ENCODE peak calls at places on chromosomes 7 and 10, in six cellular contexts. B is iris pigment epithelial cell; Q is activated T-helper 1 cell treated with anti-CD3 and anti-CD28 coated beads, Interleukin-12 subunit alpha, Interleukin-12 subunit beta, Interleukin-2, Interleukin-4 antibody, amounts not matched to agents 30 ng/mL and 10 ng/mL and 1 ng/mL, durations not matched to agents 14 hours and 24 hours and 36 hours; X is Peyer's patch; O is fibroblast of lung; J is RPMI8226. M is an unnamed sample.

GRCh38 chr7:11319491-11320274 is 346.0 kb downstream of the PHF14 start:
- DNase-seq in B (peak; percentile 18), Q (no peak), X (no peak), O (peak; percentile 32), J (no peak), M (no peak)

GRCh38 chr10:78520737-78521430 is 487.2 kb downstream of the RPS24 start:
- DNase-seq in B (peak; percentile 29), Q (no peak), X (no peak), O (peak; percentile 62), J (no peak), M (no peak)

GRCh38 chr10:88473989-88474883 is 108.9 kb downstream of the RNLS start:
- DNase-seq in B (peak; percentile 47), Q (no peak), X (no peak), O (peak; percentile 27), J (no peak), M (no peak)

GRCh38 chr10:72567421-72567820 is 58.5 kb downstream of the MICU1 start:
- DNase-seq in B (no peak), Q (no peak), X (no peak), O (peak; percentile 64), J (no peak), M (no peak)

GRCh38 chr10:15712903-15713302 is 6.8 kb downstream of the ITGA8 start:
- DNase-seq in B (peak; percentile 27), Q (no peak), X (no peak), O (peak; percentile 15), J (no peak), M (no peak)

GRCh38 chr7:132466367-132466766 is 109.9 kb downstream of the PLXNA4 start:
- DNase-seq in B (no peak), Q (no peak), X (no peak), O (no peak), J (no peak), M (no peak)

GRCh38 chr10:121511943-121512342 is 86.3 kb downstream of the FGFR2 start:
- DNase-seq in B (no peak), Q (no peak), X (no peak), O (no peak), J (no peak), M (no peak)

GRCh38 chr7:35650751-35651150 is 44.2 kb downstream of the HERPUD2 start:
- DNase-seq in B (no peak), Q (no peak), X (no peak), O (no peak), J (no peak), M (no peak)

GRCh38 chr7:151631149-151631967 is 111.7 kb upstream of the RHEB start:
- DNase-seq in B (peak; percentile 41), Q (no peak), X (no peak), O (peak; percentile 39), J (peak; percentile 54), M (no peak)

GRCh38 chr10:112307631-112308502 is 24.7 kb downstream of the TECTB start:
- DNase-seq in B (peak; percentile 43), Q (peak; percentile 6), X (peak; percentile 55), O (peak; percentile 14), J (peak; percentile 50), M (no peak)

GRCh38 chr7:134722786-134723322 is 56.6 kb upstream of the CALD1 start:
- DNase-seq in B (no peak), Q (no peak), X (no peak), O (no peak), J (no peak), M (no peak)

GRCh38 chr7:27784399-27785053 is 44.6 kb downstream of the TAX1BP1 start:
- DNase-seq in B (peak; percentile 66), Q (peak; percentile 2), X (no peak), O (peak; percentile 61), J (peak; percentile 40), M (no peak)

GRCh38 chr10:101781984-101782810 is 1.0 kb downstream of the NPM3 start:
- DNase-seq in B (no peak), Q (no peak), X (no peak), O (no peak), J (no peak), M (no peak)

GRCh38 chr7:44750921-44751571 is 2.4 kb downstream of the ZMIZ2 start:
- DNase-seq in B (peak; percentile 69), Q (peak; percentile 75), X (peak; percentile 53), O (peak; percentile 12), J (peak; percentile 70), M (peak; percentile 35)

GRCh38 chr7:112495820-112496462 is 15.2 kb downstream of the LSMEM1 start:
- DNase-seq in B (peak; percentile 68), Q (no peak), X (no peak), O (peak; percentile 55), J (peak; percentile 52), M (no peak)

GRCh38 chr7:66698652-66699205 is 41.8 kb upstream of the RABGEF1 start:
- DNase-seq in B (no peak), Q (no peak), X (no peak), O (no peak), J (no peak), M (no peak)

GRCh38 chr7:30470163-30470770 is 8.3 kb downstream of the NOD1 start:
- DNase-seq in B (peak; percentile 46), Q (no peak), X (no peak), O (peak; percentile 83), J (no peak), M (no peak)

GRCh38 chr10:111360260-111360925 is 283.6 kb downstream of the ADRA2A start:
- DNase-seq in B (no peak), Q (no peak), X (no peak), O (no peak), J (peak; percentile 29), M (no peak)

GRCh38 chr10:133454204-133454893 is 604 bp downstream of the SCART1 start:
- DNase-seq in B (no peak), Q (no peak), X (no peak), O (no peak), J (no peak), M (no peak)

GRCh38 chr7:87413951-87414381 is 61.5 kb downstream of the ABCB4 start:
- DNase-seq in B (peak; percentile 83), Q (no peak), X (no peak), O (peak; percentile 70), J (no peak), M (no peak)

GRCh38 chr10:85433248-85433647 is 933.3 kb downstream of the GRID1 start:
- DNase-seq in B (no peak), Q (no peak), X (no peak), O (no peak), J (no peak), M (no peak)

GRCh38 chr10:115432188-115432819 is 339.1 kb downstream of the ATRNL1 start:
- DNase-seq in B (peak; percentile 45), Q (no peak), X (no peak), O (peak; percentile 26), J (peak; percentile 2), M (no peak)

GRCh38 chr10:128631801-128632241 is 505.6 kb upstream of the MKI67 start:
- DNase-seq in B (no peak), Q (no peak), X (no peak), O (peak; percentile 9), J (peak; percentile 8), M (no peak)

GRCh38 chr7:155860840-155861479 is 48.7 kb upstream of the SHH start:
- DNase-seq in B (peak; percentile 58), Q (no peak), X (no peak), O (peak; percentile 43), J (peak; percentile 75), M (no peak)